ENCODE peak calls at places on chromosomes 2 and 18, in five cellular contexts. E, N, B, S and O are unnamed samples. For H3K4me1, the result is how much of the 10 kb centered on the place peaks cover.

GRCh38 chr2:10269711-10270610 is 32.7 kb upstream of the HPCAL1 start:
- DNase-seq in E (no peak), N (peak), B (no peak), S (no peak), O (no peak)

GRCh38 chr2:174761837-174762236 is 2.4 kb downstream of the CHRNA1 start:
- DNase-seq in E (no peak), N (no peak), B (no peak), S (no peak), O (no peak)

GRCh38 chr2:202064206-202064880 is 8.7 kb upstream of the KIAA2012 start:
- DNase-seq in E (no peak), N (no peak), B (no peak), S (no peak), O (peak)

GRCh38 chr2:236042087-236042486 is 126.1 kb downstream of the GBX2 start:
- DNase-seq in E (no peak), N (no peak), B (no peak), S (no peak), O (no peak)

GRCh38 chr2:118847447-118848172 is at the start of gene EN1:
- DNase-seq in E (no peak), N (no peak), B (no peak), S (no peak), O (no peak)

GRCh38 chr2:72993147-72993546 is 75.8 kb downstream of the EMX1 start:
- DNase-seq in E (peak), N (peak), B (peak), S (no peak), O (no peak)

GRCh38 chr2:26846881-26847662 is 860 bp upstream of the DPYSL5 start:
- DNase-seq in E (no peak), N (no peak), B (no peak), S (no peak), O (no peak)

GRCh38 chr2:69483696-69484095 is 46.5 kb upstream of the NFU1 start:
- DNase-seq in E (no peak), N (no peak), B (no peak), S (no peak), O (no peak)

GRCh38 chr2:98556634-98557033 is 51.7 kb downstream of the COA5 start:
- DNase-seq in E (no peak), N (no peak), B (no peak), S (no peak), O (no peak)

GRCh38 chr2:53460347-53460746 is 307.3 kb upstream of the CHAC2 start:
- DNase-seq in E (no peak), N (peak), B (no peak), S (no peak), O (no peak)

GRCh38 chr18:50079571-50080295 is 115.2 kb downstream of the MYO5B start:
- DNase-seq in E (peak), N (peak), B (no peak), S (no peak), O (no peak)

GRCh38 chr2:102005989-102006885 is 14.5 kb downstream of the IL1R2 start:
- DNase-seq in E (no peak), N (peak), B (no peak), S (no peak), O (no peak)

GRCh38 chr18:74869904-74870863 is 272.5 kb downstream of the ZNF407 start:
- DNase-seq in E (no peak), N (no peak), B (no peak), S (no peak), O (no peak)

GRCh38 chr2:136025057-136025973 is 39.9 kb upstream of the DARS1 start:
- DNase-seq in E (peak), N (peak), B (no peak), S (no peak), O (no peak)

GRCh38 chr2:150477347-150477746 is 10.1 kb downstream of the RND3 start:
- DNase-seq in E (no peak), N (no peak), B (no peak), S (no peak), O (no peak)

GRCh38 chr18:35939166-35939565 is 33.3 kb upstream of the RMP24 start:
- DNase-seq in E (no peak), N (no peak), B (no peak), S (no peak), O (no peak)

GRCh38 chr2:220936641-220937197 is 635.4 kb downstream of the EPHA4 start:
- DNase-seq in E (no peak), N (no peak), B (no peak), S (no peak), O (no peak)

GRCh38 chr2:238158807-238159539 is at the start of gene ERFE:
- DNase-seq in E (no peak), N (no peak), B (no peak), S (no peak), O (no peak)

GRCh38 chr2:58484201-58484600 is 243.1 kb upstream of the FANCL start:
- DNase-seq in E (no peak), N (no peak), B (no peak), S (no peak), O (no peak)

GRCh38 chr2:241857572-241858121 is 1.0 kb downstream of the PDCD1 start:
- DNase-seq in E (peak), N (no peak), B (no peak), S (no peak), O (no peak)
- H3K4me3 ChIP-seq in E (no peak), N (no peak), B (peak), S (peak), O (peak)

DNA sequence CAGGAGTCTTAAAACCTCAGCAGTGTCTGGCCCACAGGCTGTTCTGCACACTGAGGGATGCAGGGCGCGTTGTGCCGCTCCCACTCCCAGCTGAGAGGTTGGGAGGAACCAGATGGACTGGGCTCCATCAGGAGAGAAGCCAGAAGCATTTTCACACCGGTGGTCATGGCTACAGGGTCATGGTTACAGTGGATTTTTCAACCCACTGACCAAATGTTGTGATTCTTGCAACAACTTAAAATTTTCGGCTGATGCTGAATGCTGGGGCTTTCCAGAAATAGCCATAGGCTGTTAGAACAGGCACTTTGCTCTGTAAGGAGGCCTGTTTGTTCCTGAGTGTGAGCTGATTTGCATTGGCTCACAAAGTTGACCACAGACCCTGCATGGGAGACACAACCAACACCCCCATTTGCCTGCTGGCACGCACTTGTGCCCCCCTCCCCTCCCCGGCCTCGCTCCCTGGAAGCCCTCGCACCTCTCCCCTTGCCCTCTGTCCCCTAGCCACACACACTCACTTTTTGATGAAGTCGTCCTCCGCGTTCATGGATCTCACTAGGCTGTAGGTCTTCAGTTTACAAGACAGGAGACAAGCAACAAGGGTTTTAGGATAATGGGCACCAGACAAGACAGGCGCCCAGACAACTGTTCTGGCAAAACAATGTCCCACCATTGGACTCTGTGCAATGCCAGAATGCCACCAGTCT is 3.4 kb downstream of the LPIN1 start:
- DNase-seq in E (no peak), N (no peak), B (no peak), S (no peak), O (no peak)
- H3K4me1 ChIP-seq in E (under half), N (half or more), B (half or more), S (under half), O (under half)

GRCh38 chr2:85549095-85549494 is 10.1 kb downstream of the MAT2A start:
- DNase-seq in E (no peak), N (no peak), B (no peak), S (no peak), O (no peak)
- H3K27ac ChIP-seq in E (no peak), N (no peak), B (no peak), S (no peak), O (no peak)

GRCh38 chr2:133674066-133674432 is 105.8 kb upstream of the NCKAP5 start:
- DNase-seq in E (no peak), N (no peak), B (no peak), S (no peak), O (no peak)
- H3K4me3 ChIP-seq in E (no peak), N (no peak), B (no peak), S (no peak), O (peak)

GRCh38 chr2:156540706-156541105 is 104.5 kb downstream of the GPD2 start:
- DNase-seq in E (no peak), N (no peak), B (no peak), S (no peak), O (no peak)

GRCh38 chr2:156539086-156539485 is 102.9 kb downstream of the GPD2 start:
- DNase-seq in E (no peak), N (no peak), B (no peak), S (no peak), O (no peak)

GRCh38 chr2:156538083-156538504 is 101.9 kb downstream of the GPD2 start:
- DNase-seq in E (no peak), N (no peak), B (no peak), S (no peak), O (no peak)

GRCh38 chr2:156541229-156541628 is 105.0 kb downstream of the GPD2 start:
- DNase-seq in E (no peak), N (no peak), B (no peak), S (no peak), O (no peak)

DNA sequence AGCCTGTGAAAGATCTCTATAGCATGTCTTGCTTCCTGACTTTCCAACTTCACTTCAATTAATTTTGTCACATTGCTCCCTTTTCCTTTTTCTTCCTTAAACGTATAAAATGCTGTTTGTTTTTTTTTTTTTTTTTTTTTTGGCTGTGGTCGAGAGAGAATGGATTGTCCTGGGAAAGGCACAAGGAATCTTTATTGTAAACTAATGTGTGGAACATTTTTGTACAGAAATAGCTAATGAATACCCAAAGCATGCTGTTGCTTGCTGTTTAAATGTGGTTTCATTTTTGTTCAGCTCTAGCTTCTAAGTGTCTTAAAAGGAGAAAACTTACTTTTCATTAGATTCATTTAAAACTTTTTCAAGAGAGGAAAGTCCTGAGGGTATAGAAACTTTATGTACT is 105.5 kb downstream of the GPD2 start:
- DNase-seq in E (no peak), N (no peak), B (no peak), S (no peak), O (no peak)
- H3K4me1 ChIP-seq in E (under half), N (under half), B (under half), S (under half), O (under half)

GRCh38 chr2:54768772-54769428 is 45.4 kb downstream of the EML6 start:
- DNase-seq in E (no peak), N (no peak), B (no peak), S (no peak), O (no peak)

GRCh38 chr2:54771166-54771565 is 47.7 kb downstream of the EML6 start:
- DNase-seq in E (no peak), N (no peak), B (no peak), S (no peak), O (no peak)

GRCh38 chr2:54770676-54771075 is 47.2 kb downstream of the EML6 start:
- DNase-seq in E (no peak), N (no peak), B (no peak), S (no peak), O (no peak)

GRCh38 chr2:54770211-54770610 is 46.7 kb downstream of the EML6 start:
- DNase-seq in E (no peak), N (no peak), B (no peak), S (no peak), O (no peak)

GRCh38 chr2:54767921-54768320 is 44.5 kb downstream of the EML6 start:
- DNase-seq in E (no peak), N (no peak), B (no peak), S (no peak), O (no peak)
- H3K27ac ChIP-seq in E (no peak), N (no peak), B (no peak), S (no peak), O (no peak)

GRCh38 chr2:233085839-233086150 is 25.7 kb downstream of the INPP5D start:
- DNase-seq in E (no peak), N (no peak), B (no peak), S (no peak), O (no peak)

GRCh38 chr2:233083782-233084181 is 23.6 kb downstream of the INPP5D start:
- DNase-seq in E (no peak), N (no peak), B (no peak), S (no peak), O (no peak)

GRCh38 chr2:233085037-233085838 is 25.1 kb downstream of the INPP5D start:
- DNase-seq in E (peak), N (no peak), B (no peak), S (no peak), O (no peak)

GRCh38 chr2:233082934-233083755 is 23.0 kb downstream of the INPP5D start:
- DNase-seq in E (peak), N (no peak), B (no peak), S (no peak), O (no peak)

GRCh38 chr2:233084488-233084887 is 24.3 kb downstream of the INPP5D start:
- DNase-seq in E (peak), N (no peak), B (no peak), S (no peak), O (no peak)
- H3K4me3 ChIP-seq in E (no peak), N (no peak), B (peak), S (no peak), O (no peak)

GRCh38 chr2:65395621-65396347 is 36.6 kb downstream of the SPRED2 start:
- DNase-seq in E (no peak), N (no peak), B (no peak), S (no peak), O (no peak)

GRCh38 chr2:65392609-65393008 is 39.8 kb downstream of the SPRED2 start:
- DNase-seq in E (no peak), N (no peak), B (no peak), S (no peak), O (no peak)

GRCh38 chr2:65397122-65397521 is 35.3 kb downstream of the SPRED2 start:
- DNase-seq in E (no peak), N (no peak), B (no peak), S (no peak), O (no peak)

GRCh38 chr2:65393743-65394422 is 38.5 kb downstream of the SPRED2 start:
- DNase-seq in E (no peak), N (no peak), B (no peak), S (no peak), O (no peak)

GRCh38 chr2:65396348-65397026 is 35.9 kb downstream of the SPRED2 start:
- DNase-seq in E (no peak), N (no peak), B (no peak), S (no peak), O (peak)
- H3K4me1 ChIP-seq in E (under half), N (under half), B (under half), S (under half), O (under half)

GRCh38 chr18:28152354-28152753 is 24.6 kb downstream of the CDH2 start:
- DNase-seq in E (no peak), N (no peak), B (no peak), S (no peak), O (no peak)

GRCh38 chr18:28149810-28150420 is 27.0 kb downstream of the CDH2 start:
- DNase-seq in E (no peak), N (no peak), B (no peak), S (no peak), O (no peak)

GRCh38 chr18:28153485-28154065 is 23.4 kb downstream of the CDH2 start:
- DNase-seq in E (no peak), N (no peak), B (no peak), S (no peak), O (no peak)

GRCh38 chr18:28151434-28151833 is 25.5 kb downstream of the CDH2 start:
- DNase-seq in E (no peak), N (no peak), B (no peak), S (no peak), O (no peak)

GRCh38 chr18:28150925-28151324 is 26.0 kb downstream of the CDH2 start:
- DNase-seq in E (no peak), N (no peak), B (no peak), S (no peak), O (no peak)
- H3K27ac ChIP-seq in E (no peak), N (no peak), B (no peak), S (no peak), O (no peak)

GRCh38 chr2:63012541-63012940 is 38.1 kb upstream of the OTX1 start:
- DNase-seq in E (no peak), N (no peak), B (no peak), S (no peak), O (no peak)
- H3K4me3 ChIP-seq in E (no peak), N (no peak), B (no peak), S (no peak), O (no peak)